ENCODE peak calls at places on chromosomes 7 and 10, in nine cellular contexts. A, C, J, P, V, X, U, Y and T are unnamed samples.

GRCh38 chr10:100621360-100622205 is 85.8 kb downstream of the HIF1AN start:
- DNase-seq in A (no peak), C (no peak), J (no peak), P (no peak), V (no peak), X (peak; percentile 7), U (no peak), Y (no peak), T (no peak)

GRCh38 chr10:59265140-59265539 is 88.7 kb downstream of the PHYHIPL start:
- DNase-seq in A (no peak), C (no peak), J (no peak), P (no peak), V (no peak), X (no peak), U (no peak), Y (no peak), T (no peak)

GRCh38 chr7:40330408-40330807 is 195.6 kb downstream of the SUGCT start:
- DNase-seq in A (no peak), C (no peak), J (no peak), P (no peak), V (no peak), X (no peak), U (no peak), Y (no peak), T (no peak)

GRCh38 chr7:159191236-159191635 is 46.6 kb upstream of the VIPR2 start:
- DNase-seq in A (no peak), C (no peak), J (no peak), P (no peak), V (no peak), X (no peak), U (no peak), Y (no peak), T (no peak)

GRCh38 chr7:155333346-155334234 is 35.9 kb downstream of the INSIG1 start:
- DNase-seq in A (no peak), C (no peak), J (no peak), P (no peak), V (no peak), X (no peak), U (no peak), Y (no peak), T (no peak)

GRCh38 chr10:75770634-75771081 is 339.2 kb downstream of the LRMDA start:
- DNase-seq in A (no peak), C (no peak), J (no peak), P (no peak), V (no peak), X (no peak), U (no peak), Y (no peak), T (no peak)

GRCh38 chr10:125057158-125058001 is 103.0 kb downstream of the CTBP2 start:
- DNase-seq in A (no peak), C (peak; percentile 87), J (peak; percentile 51), P (no peak), V (peak; percentile 90), X (peak; percentile 99), U (peak; percentile 85), Y (peak; percentile 96), T (no peak)

GRCh38 chr7:121504478-121504877 is 108.4 kb upstream of the FAM3C start:
- DNase-seq in A (no peak), C (peak; percentile 80), J (peak; percentile 46), P (no peak), V (no peak), X (peak; percentile 76), U (peak; percentile 34), Y (no peak), T (no peak)

GRCh38 chr7:252216-252965 is 37.6 kb upstream of the FOXL3 start:
- DNase-seq in A (no peak), C (no peak), J (no peak), P (no peak), V (no peak), X (no peak), U (no peak), Y (no peak), T (no peak)

GRCh38 chr10:91104185-91105041 is 116.0 kb upstream of the PCGF5 start:
- DNase-seq in A (no peak), C (no peak), J (peak; percentile 7), P (no peak), V (no peak), X (no peak), U (no peak), Y (no peak), T (no peak)

GRCh38 chr10:12279281-12279680 is 70.1 kb upstream of the CAMK1D start:
- DNase-seq in A (no peak), C (no peak), J (no peak), P (no peak), V (no peak), X (peak; percentile 60), U (peak; percentile 21), Y (no peak), T (no peak)

GRCh38 chr10:99619090-99619800 is 994 bp downstream of the SLC25A28 start:
- DNase-seq in A (no peak), C (peak; percentile 57), J (no peak), P (no peak), V (peak; percentile 29), X (peak; percentile 25), U (no peak), Y (no peak), T (no peak)

GRCh38 chr10:74598891-74599566 is 227.4 kb upstream of the KAT6B start:
- DNase-seq in A (no peak), C (peak; percentile 22), J (no peak), P (no peak), V (peak; percentile 16), X (peak; percentile 47), U (no peak), Y (no peak), T (no peak)

GRCh38 chr10:79105164-79105739 is 36.5 kb downstream of the ZMIZ1 start:
- DNase-seq in A (no peak), C (no peak), J (peak; percentile 56), P (no peak), V (no peak), X (no peak), U (no peak), Y (no peak), T (no peak)

GRCh38 chr10:43816351-43817321 is 168.0 kb upstream of the ZNF32 start:
- DNase-seq in A (no peak), C (peak; percentile 83), J (no peak), P (no peak), V (peak; percentile 21), X (peak; percentile 72), U (peak; percentile 63), Y (no peak), T (peak; percentile 51)

GRCh38 chr7:50304158-50304910 is at the start of gene IKZF1:
- DNase-seq in A (no peak), C (peak; percentile 25), J (peak; percentile 63), P (no peak), V (no peak), X (no peak), U (peak; percentile 20), Y (no peak), T (peak; percentile 34)
- H3K4me3 ChIP-seq in A (peak within 1 kb of the TSS; percentile 20), C (peak within 1 kb of the TSS; percentile 41), J (no peak within 1 kb of the TSS), P (no peak within 1 kb of the TSS), V (no peak within 1 kb of the TSS), X (no peak within 1 kb of the TSS), U (no peak within 1 kb of the TSS), Y (peak within 1 kb of the TSS; percentile 62), T (peak within 1 kb of the TSS; percentile 79)

DNA sequence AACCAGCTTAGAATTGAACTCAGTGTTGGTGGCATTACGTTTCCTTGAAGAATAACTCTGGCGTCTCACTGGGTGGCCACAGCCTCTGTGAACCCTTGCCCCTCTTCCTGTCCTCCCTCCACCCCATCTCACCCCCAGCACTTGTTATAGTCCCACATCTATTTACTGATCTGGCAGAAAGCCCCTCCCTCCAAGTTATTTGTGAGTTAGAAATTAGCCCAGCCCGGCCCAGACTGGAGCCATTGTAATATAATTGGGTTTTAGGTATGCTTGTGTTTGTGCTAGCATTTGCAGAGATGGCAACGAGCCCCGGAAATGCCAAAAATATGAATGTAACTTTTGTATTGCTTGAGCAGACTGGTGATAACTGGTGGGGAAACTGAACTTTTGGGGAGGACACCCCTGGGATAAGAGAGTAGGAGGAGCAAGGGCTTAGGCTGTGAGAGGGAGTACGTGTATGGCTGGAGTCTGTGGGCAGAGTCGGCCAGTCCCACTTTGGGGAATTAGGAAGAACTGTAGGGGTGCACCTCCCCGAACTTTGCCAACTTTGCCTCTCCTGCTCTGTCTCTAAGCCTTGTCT is 19.4 kb upstream of the TRIM8 start:
- DNase-seq in A (peak; percentile 32), C (peak; percentile 29), J (no peak), P (no peak), V (peak; percentile 86), X (no peak), U (no peak), Y (no peak), T (no peak)
- H3K4me1 ChIP-seq in A (peaks cover 41% of the 10 kb centered on the region), C (peaks cover 84% of the 10 kb centered on the region), J (peaks cover 55% of the 10 kb centered on the region), P (peaks cover 38% of the 10 kb centered on the region), V (peaks cover 91% of the 10 kb centered on the region), X (peaks cover 54% of the 10 kb centered on the region), U (peaks cover 13% of the 10 kb centered on the region), Y (peaks cover 40% of the 10 kb centered on the region), T (no peaks in the 10 kb centered on the region)

GRCh38 chr7:128940494-128941322 is 3.0 kb downstream of the IRF5 start:
- DNase-seq in A (no peak), C (no peak), J (no peak), P (no peak), V (no peak), X (no peak), U (no peak), Y (no peak), T (no peak)

GRCh38 chr7:128938524-128939074 is 872 bp downstream of the IRF5 start:
- DNase-seq in A (peak; percentile 57), C (peak; percentile 33), J (no peak), P (no peak), V (no peak), X (no peak), U (no peak), Y (no peak), T (no peak)

GRCh38 chr7:128941323-128941890 is 3.7 kb downstream of the IRF5 start:
- DNase-seq in A (no peak), C (no peak), J (no peak), P (no peak), V (no peak), X (no peak), U (no peak), Y (no peak), T (no peak)

GRCh38 chr7:128939075-128939860 is 1.5 kb downstream of the IRF5 start:
- DNase-seq in A (no peak), C (no peak), J (no peak), P (no peak), V (no peak), X (no peak), U (no peak), Y (no peak), T (no peak)

DNA sequence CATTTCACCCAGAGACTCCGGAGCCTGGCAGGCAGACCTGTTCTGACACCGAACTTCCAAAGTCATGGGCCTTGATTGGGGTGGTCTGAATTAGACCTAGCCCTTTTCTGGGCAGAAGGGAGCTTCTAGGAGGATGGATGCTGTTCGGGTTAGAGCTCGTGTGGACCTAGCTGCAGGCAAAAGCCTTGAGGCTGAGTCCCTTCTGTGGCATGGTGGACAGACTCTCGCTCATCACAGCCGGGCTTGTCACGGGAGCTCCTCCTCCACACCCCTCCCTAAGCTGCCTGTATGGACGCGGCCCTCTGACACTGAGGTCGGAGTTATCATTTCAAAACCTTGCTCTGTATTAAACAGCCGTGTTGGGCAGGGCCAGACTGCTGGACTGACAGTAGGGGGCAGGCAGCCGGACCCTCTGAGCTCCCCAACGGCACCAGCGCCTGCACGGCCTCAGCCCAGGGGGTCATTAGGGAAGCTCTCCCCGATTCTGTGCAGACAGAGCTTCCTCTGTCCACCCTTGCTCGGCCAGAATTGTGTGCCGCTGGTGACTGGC is 2.2 kb downstream of the IRF5 start:
- DNase-seq in A (no peak), C (no peak), J (no peak), P (no peak), V (no peak), X (no peak), U (no peak), Y (no peak), T (no peak)
- H3K4me3 ChIP-seq in A (no peak overlapping the region), C (no peak overlapping the region), J (no peak overlapping the region), P (no peak overlapping the region), V (no peak overlapping the region), X (no peak overlapping the region), U (no peak overlapping the region), Y (no peak overlapping the region), T (peak overlapping the region; percentile 42)

GRCh38 chr10:103986360-103986759 is 19.4 kb downstream of the SLK start:
- DNase-seq in A (no peak), C (no peak), J (no peak), P (no peak), V (no peak), X (no peak), U (no peak), Y (no peak), T (no peak)
- H3K4me1 ChIP-seq in A (peaks cover 11% of the 10 kb centered on the region), C (peaks cover 21% of the 10 kb centered on the region), J (peaks cover 56% of the 10 kb centered on the region), P (peaks cover 14% of the 10 kb centered on the region), V (peaks cover 3% of the 10 kb centered on the region), X (peaks cover 17% of the 10 kb centered on the region), U (peaks cover 8% of the 10 kb centered on the region), Y (peaks cover 2% of the 10 kb centered on the region), T (peaks cover 20% of the 10 kb centered on the region)